ENCODE peak calls at places on chromosomes 7 and 10, in five cellular contexts. One of them, this sample, is unnamed.

GRCh38 chr7:36207451-36208291 is 54.6 kb downstream of the EEPD1 start:
- DNase-seq in uterus: peak
- DNase-seq in transverse colon: peak
- DNase-seq in body of pancreas: peak
- DNase-seq in ovary: peak
- DNase-seq in this sample: peak

GRCh38 chr10:21989453-21990154 is 13.9 kb downstream of the DNAJC1 start:
- DNase-seq in uterus: peak
- DNase-seq in transverse colon: peak
- DNase-seq in body of pancreas: peak
- DNase-seq in ovary: peak
- DNase-seq in this sample: no peak

GRCh38 chr10:98438715-98439114 is 8.0 kb downstream of the HPS1 start:
- DNase-seq in uterus: no peak
- DNase-seq in transverse colon: no peak
- DNase-seq in body of pancreas: no peak
- DNase-seq in ovary: no peak
- DNase-seq in this sample: no peak

GRCh38 chr10:116470768-116471415 is 43.2 kb downstream of the PNLIPRP3 start:
- DNase-seq in uterus: no peak
- DNase-seq in transverse colon: peak
- DNase-seq in body of pancreas: peak
- DNase-seq in ovary: no peak
- DNase-seq in this sample: peak

GRCh38 chr7:30327813-30328212 is 43.4 kb downstream of the ZNRF2 start:
- DNase-seq in uterus: no peak
- DNase-seq in transverse colon: no peak
- DNase-seq in body of pancreas: no peak
- DNase-seq in ovary: no peak
- DNase-seq in this sample: no peak

GRCh38 chr7:41136551-41136950 is 566.3 kb downstream of the INHBA start:
- DNase-seq in uterus: no peak
- DNase-seq in transverse colon: no peak
- DNase-seq in body of pancreas: no peak
- DNase-seq in ovary: no peak
- DNase-seq in this sample: no peak

GRCh38 chr10:116055252-116055918 is 217.6 kb downstream of the GFRA1 start:
- DNase-seq in uterus: no peak
- DNase-seq in transverse colon: no peak
- DNase-seq in body of pancreas: no peak
- DNase-seq in ovary: no peak
- DNase-seq in this sample: no peak

GRCh38 chr7:42964849-42965805 is 33.0 kb downstream of the MRPL32 start:
- DNase-seq in uterus: no peak
- DNase-seq in transverse colon: no peak
- DNase-seq in body of pancreas: no peak
- DNase-seq in ovary: no peak
- DNase-seq in this sample: no peak

GRCh38 chr7:50369408-50370026 is 65.0 kb downstream of the IKZF1 start:
- DNase-seq in uterus: no peak
- DNase-seq in transverse colon: no peak
- DNase-seq in body of pancreas: no peak
- DNase-seq in ovary: no peak
- DNase-seq in this sample: no peak

GRCh38 chr7:12826079-12826478 is 138.6 kb downstream of the ARL4A start:
- DNase-seq in uterus: no peak
- DNase-seq in transverse colon: no peak
- DNase-seq in body of pancreas: no peak
- DNase-seq in ovary: no peak
- DNase-seq in this sample: no peak

GRCh38 chr10:6163364-6164270 is 39.1 kb upstream of the PFKFB3 start:
- DNase-seq in uterus: peak
- DNase-seq in transverse colon: peak
- DNase-seq in body of pancreas: peak
- DNase-seq in ovary: peak
- DNase-seq in this sample: peak
- TF ChIP-seq POLR2A in uterus: peak
- TF ChIP-seq POLR2A in transverse colon: peak
- TF ChIP-seq POLR2A in body of pancreas: peak
- TF ChIP-seq POLR2A in ovary: peak
- TF ChIP-seq POLR2A in this sample: peak

GRCh38 chr7:25727446-25727845 is 424.6 kb upstream of the NFE2L3 start:
- DNase-seq in uterus: no peak
- DNase-seq in transverse colon: no peak
- DNase-seq in body of pancreas: no peak
- DNase-seq in ovary: no peak
- DNase-seq in this sample: no peak

GRCh38 chr7:25726180-25726579 is 425.8 kb upstream of the NFE2L3 start:
- DNase-seq in uterus: no peak
- DNase-seq in transverse colon: no peak
- DNase-seq in body of pancreas: no peak
- DNase-seq in ovary: no peak
- DNase-seq in this sample: no peak

GRCh38 chr7:25726682-25727357 is 425.2 kb upstream of the NFE2L3 start:
- DNase-seq in uterus: no peak
- DNase-seq in transverse colon: no peak
- DNase-seq in body of pancreas: no peak
- DNase-seq in ovary: no peak
- DNase-seq in this sample: no peak

GRCh38 chr7:25727876-25728275 is 424.1 kb upstream of the NFE2L3 start:
- DNase-seq in uterus: no peak
- DNase-seq in transverse colon: no peak
- DNase-seq in body of pancreas: no peak
- DNase-seq in ovary: no peak
- DNase-seq in this sample: no peak

DNA sequence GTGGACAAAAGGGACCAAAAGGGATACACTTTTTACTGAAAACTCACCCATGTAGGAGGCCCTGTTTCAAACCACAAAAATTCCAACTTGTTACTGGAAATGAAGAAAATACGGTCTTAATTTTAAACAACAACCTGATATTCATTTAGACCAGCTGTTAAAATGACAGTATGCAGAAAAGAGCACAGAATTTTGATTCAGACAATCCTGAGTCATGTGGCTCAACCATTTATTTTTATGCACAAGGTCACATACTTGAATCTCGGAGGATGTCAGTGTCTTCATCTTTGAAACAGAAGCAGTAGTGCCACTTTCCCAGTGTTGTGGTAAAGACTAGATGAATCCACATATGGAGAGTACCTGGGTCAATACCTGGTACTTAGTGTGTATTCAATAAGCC is 426.5 kb upstream of the NFE2L3 start:
- DNase-seq in uterus: no peak
- DNase-seq in transverse colon: no peak
- DNase-seq in body of pancreas: no peak
- DNase-seq in ovary: no peak
- DNase-seq in this sample: no peak
- H3K27ac ChIP-seq in uterus: peak
- H3K27ac ChIP-seq in transverse colon: peak
- H3K27ac ChIP-seq in body of pancreas: no peak
- H3K27ac ChIP-seq in ovary: no peak
- H3K27ac ChIP-seq in this sample: no peak

GRCh38 chr10:114386446-114386845 is 17.9 kb downstream of the AFAP1L2 start:
- DNase-seq in uterus: no peak
- DNase-seq in transverse colon: no peak
- DNase-seq in body of pancreas: no peak
- DNase-seq in ovary: no peak
- DNase-seq in this sample: no peak

GRCh38 chr10:114387784-114388183 is 16.5 kb downstream of the AFAP1L2 start:
- DNase-seq in uterus: no peak
- DNase-seq in transverse colon: no peak
- DNase-seq in body of pancreas: no peak
- DNase-seq in ovary: no peak
- DNase-seq in this sample: no peak

GRCh38 chr10:114384601-114385000 is 19.7 kb downstream of the AFAP1L2 start:
- DNase-seq in uterus: no peak
- DNase-seq in transverse colon: no peak
- DNase-seq in body of pancreas: no peak
- DNase-seq in ovary: no peak
- DNase-seq in this sample: no peak

GRCh38 chr10:114388275-114388674 is 16.0 kb downstream of the AFAP1L2 start:
- DNase-seq in uterus: no peak
- DNase-seq in transverse colon: no peak
- DNase-seq in body of pancreas: no peak
- DNase-seq in ovary: no peak
- DNase-seq in this sample: no peak

DNA sequence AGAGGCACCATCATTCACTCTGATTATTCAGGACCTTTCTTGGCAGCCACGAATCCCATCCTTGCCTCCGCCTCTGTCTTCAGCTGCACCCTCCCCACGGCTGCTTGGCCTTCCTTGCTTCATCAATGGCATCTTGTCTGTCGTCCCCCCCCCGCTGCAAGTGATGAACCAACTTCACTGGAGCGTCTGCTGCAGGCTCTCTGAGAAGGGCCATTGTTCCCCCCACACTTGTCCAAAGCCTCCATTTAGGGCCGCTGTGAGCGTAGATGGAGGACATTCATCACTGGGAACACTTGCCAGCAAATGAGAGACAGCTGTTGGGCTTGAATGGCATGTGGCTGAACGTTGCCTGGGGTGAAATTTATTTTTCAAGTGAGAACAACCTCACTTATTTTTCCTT is 20.1 kb downstream of the AFAP1L2 start:
- DNase-seq in uterus: no peak
- DNase-seq in transverse colon: no peak
- DNase-seq in body of pancreas: no peak
- DNase-seq in ovary: no peak
- DNase-seq in this sample: no peak
- TF ChIP-seq POLR2A in uterus: no peak
- TF ChIP-seq POLR2A in transverse colon: no peak
- TF ChIP-seq POLR2A in body of pancreas: no peak
- TF ChIP-seq POLR2A in ovary: no peak
- TF ChIP-seq POLR2A in this sample: no peak

GRCh38 chr10:126061526-126061925 is 165.2 kb downstream of the FANK1 start:
- DNase-seq in uterus: no peak
- DNase-seq in transverse colon: no peak
- DNase-seq in body of pancreas: no peak
- DNase-seq in ovary: no peak
- DNase-seq in this sample: no peak
- H3K27ac ChIP-seq in uterus: no peak
- H3K27ac ChIP-seq in transverse colon: no peak
- H3K27ac ChIP-seq in body of pancreas: no peak
- H3K27ac ChIP-seq in ovary: peak
- H3K27ac ChIP-seq in this sample: peak

GRCh38 chr7:102447311-102447710 is 13.9 kb downstream of the ORAI2 start:
- DNase-seq in uterus: no peak
- DNase-seq in transverse colon: no peak
- DNase-seq in body of pancreas: no peak
- DNase-seq in ovary: no peak
- DNase-seq in this sample: no peak

GRCh38 chr7:102449136-102449535 is 15.5 kb downstream of the ALKBH4 start:
- DNase-seq in uterus: no peak
- DNase-seq in transverse colon: no peak
- DNase-seq in body of pancreas: no peak
- DNase-seq in ovary: no peak
- DNase-seq in this sample: no peak

GRCh38 chr7:102451371-102452054 is 13.2 kb downstream of the ALKBH4 start:
- DNase-seq in uterus: no peak
- DNase-seq in transverse colon: no peak
- DNase-seq in body of pancreas: no peak
- DNase-seq in ovary: no peak
- DNase-seq in this sample: no peak

GRCh38 chr7:102452451-102452850 is 12.2 kb downstream of the ALKBH4 start:
- DNase-seq in uterus: no peak
- DNase-seq in transverse colon: no peak
- DNase-seq in body of pancreas: no peak
- DNase-seq in ovary: no peak
- DNase-seq in this sample: no peak

GRCh38 chr7:102450242-102450641 is 14.4 kb downstream of the ALKBH4 start:
- DNase-seq in uterus: no peak
- DNase-seq in transverse colon: peak
- DNase-seq in body of pancreas: no peak
- DNase-seq in ovary: no peak
- DNase-seq in this sample: no peak
- TF ChIP-seq POLR2A in uterus: no peak
- TF ChIP-seq POLR2A in transverse colon: no peak
- TF ChIP-seq POLR2A in body of pancreas: no peak
- TF ChIP-seq POLR2A in ovary: no peak
- TF ChIP-seq POLR2A in this sample: no peak

GRCh38 chr7:116525913-116526857 is 1.3 kb downstream of the CAV1 start:
- DNase-seq in uterus: peak
- DNase-seq in transverse colon: peak
- DNase-seq in body of pancreas: peak
- DNase-seq in ovary: peak
- DNase-seq in this sample: peak
- H3K27ac ChIP-seq in uterus: peak
- H3K27ac ChIP-seq in transverse colon: peak
- H3K27ac ChIP-seq in body of pancreas: no peak
- H3K27ac ChIP-seq in ovary: peak
- H3K27ac ChIP-seq in this sample: peak

DNA sequence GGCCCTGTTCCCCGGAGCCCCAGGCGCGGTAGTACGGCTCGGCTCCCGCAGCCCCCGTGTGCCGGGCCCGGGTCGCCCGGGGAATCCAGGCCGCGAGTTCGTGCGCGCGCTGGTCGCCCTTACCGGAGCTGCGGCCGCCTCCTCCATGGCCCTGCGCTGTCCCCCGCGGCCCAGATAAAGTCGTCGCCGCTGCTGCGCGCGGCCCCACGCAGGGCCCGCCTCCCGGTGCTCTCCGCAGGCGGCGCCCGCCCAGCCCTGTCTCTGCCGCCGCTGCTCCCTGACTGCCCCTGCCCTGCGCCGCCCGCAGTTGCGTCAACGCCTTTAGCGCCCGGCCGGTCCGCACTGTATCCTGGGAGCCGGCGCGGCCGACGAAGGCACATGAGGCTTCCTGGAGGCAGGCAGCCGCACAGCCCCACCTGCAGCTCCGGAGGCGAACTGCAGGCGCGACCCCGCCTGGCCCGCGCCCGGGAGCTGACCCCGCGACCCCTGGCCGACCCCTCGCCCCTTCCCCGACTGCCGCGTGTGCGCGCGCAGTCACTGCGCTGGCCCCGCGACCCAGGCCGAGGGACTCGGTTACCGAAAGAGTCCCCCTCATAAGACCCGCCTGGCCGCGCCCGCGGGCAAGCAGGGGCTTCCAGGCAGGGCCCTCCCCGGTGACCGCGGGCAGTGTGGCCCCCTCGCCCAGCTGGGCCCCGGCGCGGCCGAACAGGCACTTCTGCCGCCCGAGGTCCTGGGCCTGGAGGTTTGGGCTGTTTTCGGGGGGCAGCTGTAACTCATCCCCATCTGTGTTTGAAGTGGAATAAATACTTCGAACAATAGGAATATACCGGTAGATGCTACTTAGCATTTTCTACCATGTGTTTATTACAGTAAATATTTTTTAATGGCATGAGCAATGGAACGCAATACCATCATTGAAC is 127.1 kb upstream of the ZNF746 start:
- DNase-seq in uterus: peak
- DNase-seq in transverse colon: peak
- DNase-seq in body of pancreas: peak
- DNase-seq in ovary: peak
- DNase-seq in this sample: peak
- TF ChIP-seq POLR2A in uterus: no peak
- TF ChIP-seq POLR2A in transverse colon: peak
- TF ChIP-seq POLR2A in body of pancreas: peak
- TF ChIP-seq POLR2A in ovary: peak
- TF ChIP-seq POLR2A in this sample: peak

DNA sequence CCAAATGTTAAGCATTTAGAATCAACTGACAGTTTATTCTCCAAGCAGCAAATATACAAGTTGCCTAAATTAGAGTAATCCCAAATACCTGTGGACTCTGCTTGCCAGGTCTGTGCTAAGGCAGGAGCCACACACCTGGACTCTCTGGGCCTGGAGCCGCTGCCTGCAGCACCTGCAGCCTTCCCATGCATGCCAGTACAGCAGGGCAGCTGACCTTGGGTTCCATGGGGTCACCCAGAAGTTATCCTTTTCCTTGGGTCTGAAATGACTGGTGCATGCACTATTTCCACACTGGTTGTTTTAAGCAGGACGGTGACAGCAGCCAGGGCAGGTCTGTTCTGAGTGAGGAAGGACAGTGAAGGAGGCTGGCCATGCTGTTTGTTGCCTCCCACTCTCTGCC is 573.2 kb downstream of the GLRX3 start:
- DNase-seq in uterus: no peak
- DNase-seq in transverse colon: no peak
- DNase-seq in body of pancreas: peak
- DNase-seq in ovary: no peak
- DNase-seq in this sample: no peak
- H3K27ac ChIP-seq in uterus: no peak
- H3K27ac ChIP-seq in transverse colon: no peak
- H3K27ac ChIP-seq in body of pancreas: no peak
- H3K27ac ChIP-seq in ovary: no peak
- H3K27ac ChIP-seq in this sample: no peak